ENCODE peak calls at places on chromosomes 1 and 21, in four cellular contexts. Z, L, O and Q are unnamed samples.
A peak's percentile ranks its signal among the peaks of the same experiment; 100 is the strongest.

GRCh38 chr1:198179556-198179981 is 22.8 kb downstream of the NEK7 start:
- DNase-seq in Z (no peak), L (no peak), O (no peak), Q (no peak)

GRCh38 chr1:221439008-221439733 is 302.7 kb downstream of the DUSP10 start:
- DNase-seq in Z (no peak), L (no peak), O (peak; percentile 9), Q (no peak)

GRCh38 chr1:181413836-181414235 is 69.5 kb upstream of the CACNA1E start:
- DNase-seq in Z (no peak), L (no peak), O (no peak), Q (no peak)

GRCh38 chr1:148353461-148354283 is 129.4 kb downstream of the PPIAL4G start:
- DNase-seq in Z (no peak), L (no peak), O (peak; percentile 67), Q (no peak)

GRCh38 chr21:32371913-32372314 is 20.9 kb downstream of the URB1 start:
- DNase-seq in Z (no peak), L (peak; percentile 36), O (no peak), Q (no peak)

GRCh38 chr1:158732524-158732923 is 12.0 kb upstream of the OR6K3 start:
- DNase-seq in Z (no peak), L (no peak), O (no peak), Q (no peak)

GRCh38 chr1:214551436-214552173 is at the start of gene PTPN14:
- DNase-seq in Z (peak; percentile 93), L (peak; percentile 90), O (peak; percentile 98), Q (peak; percentile 90)

GRCh38 chr1:119510046-119510445 is 3.0 kb downstream of the HSD3B1 start:
- DNase-seq in Z (no peak), L (no peak), O (no peak), Q (no peak)

GRCh38 chr1:99963041-99963795 is 6.6 kb upstream of the SLC35A3 start:
- DNase-seq in Z (no peak), L (no peak), O (no peak), Q (no peak)

GRCh38 chr1:231603598-231604275 is 22.9 kb upstream of the DISC1 start:
- DNase-seq in Z (no peak), L (peak; percentile 29), O (peak; percentile 71), Q (no peak)

GRCh38 chr21:27700974-27701614 is 734.2 kb upstream of the ADAMTS5 start:
- DNase-seq in Z (peak; percentile 88), L (peak; percentile 86), O (peak; percentile 87), Q (peak; percentile 83)

GRCh38 chr1:218304281-218305039 is 19.4 kb downstream of the RRP15 start:
- DNase-seq in Z (no peak), L (no peak), O (peak; percentile 32), Q (peak; percentile 69)

GRCh38 chr1:116763787-116764465 is 9.7 kb downstream of the CD2 start:
- DNase-seq in Z (no peak), L (peak; percentile 37), O (peak; percentile 53), Q (no peak)

GRCh38 chr1:48285525-48285924 is 63.0 kb downstream of the SLC5A9 start:
- DNase-seq in Z (no peak), L (no peak), O (no peak), Q (no peak)

GRCh38 chr1:201123866-201124265 is 3.1 kb downstream of the ASCL5 start:
- DNase-seq in Z (no peak), L (no peak), O (no peak), Q (no peak)

GRCh38 chr21:46038871-46039397 is 57.4 kb downstream of the COL6A1 start:
- DNase-seq in Z (peak; percentile 77), L (no peak), O (no peak), Q (peak; percentile 87)

GRCh38 chr1:44315521-44315920 is 39.5 kb downstream of the ERI3 start:
- DNase-seq in Z (no peak), L (no peak), O (peak; percentile 61), Q (no peak)

GRCh38 chr1:119083479-119083878 is 57.0 kb downstream of the WARS2 start:
- DNase-seq in Z (no peak), L (no peak), O (no peak), Q (no peak)

GRCh38 chr1:77540501-77541161 is 141.8 kb downstream of the ZZZ3 start:
- DNase-seq in Z (no peak), L (no peak), O (no peak), Q (no peak)

GRCh38 chr1:80164150-80164549 is 1157.6 kb upstream of the ADGRL4 start:
- DNase-seq in Z (no peak), L (no peak), O (no peak), Q (no peak)

GRCh38 chr1:54800899-54801759 is at the start of gene TTC22:
- DNase-seq in Z (peak; percentile 63), L (peak; percentile 83), O (peak; percentile 39), Q (peak; percentile 65)

GRCh38 chr1:225596152-225596551 is 56.8 kb downstream of the ENAH start:
- DNase-seq in Z (no peak), L (no peak), O (no peak), Q (no peak)

GRCh38 chr1:4665456-4665855 is 11.0 kb downstream of the AJAP1 start:
- DNase-seq in Z (no peak), L (no peak), O (no peak), Q (no peak)

GRCh38 chr1:41751804-41752513 is 166.8 kb downstream of the HIVEP3 start:
- DNase-seq in Z (no peak), L (no peak), O (no peak), Q (no peak)

DNA sequence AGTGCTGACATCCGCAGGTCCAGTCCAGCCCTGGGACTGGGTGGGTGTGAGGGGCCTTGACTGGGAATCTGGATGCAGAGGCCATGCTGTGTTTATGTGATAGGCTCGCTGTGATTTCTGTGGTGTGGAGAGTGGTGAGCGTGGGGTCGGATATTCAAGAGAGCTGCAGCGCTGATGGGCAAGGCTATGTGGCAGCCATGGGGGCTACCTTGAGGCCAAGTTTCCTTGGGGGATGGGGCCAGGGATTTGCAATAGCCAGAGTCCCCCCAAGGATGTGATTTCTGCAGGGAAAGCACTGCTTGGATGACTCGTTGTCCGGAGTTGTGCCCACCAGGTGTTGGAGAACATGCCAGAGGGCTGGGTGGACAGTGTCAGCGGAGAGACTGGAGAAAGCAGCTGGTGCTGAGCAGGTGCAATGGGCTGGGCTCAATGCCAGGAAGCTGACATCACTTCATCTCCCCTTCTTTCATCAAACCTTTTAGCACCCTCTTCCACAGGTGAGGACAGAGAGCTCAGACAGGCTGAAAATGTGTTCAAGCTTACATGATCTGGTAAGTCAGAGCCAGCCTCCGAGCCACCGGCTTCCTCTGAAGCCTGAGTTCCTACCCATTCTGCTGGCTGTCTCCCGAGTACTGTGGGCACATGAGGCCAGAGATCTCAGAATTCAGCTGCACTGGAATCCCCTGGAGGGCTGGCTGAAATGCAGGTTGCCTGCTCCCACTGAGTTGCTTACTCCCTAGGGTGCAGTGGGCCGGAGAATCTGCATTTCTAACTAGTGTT is 132.9 kb downstream of the RHOU start:
- DNase-seq in Z (no peak), L (peak; percentile 47), O (no peak), Q (no peak)
- H3K27ac ChIP-seq in Z (no peak overlapping the region), L (no peak overlapping the region), O (no peak overlapping the region), Q (no peak overlapping the region)

GRCh38 chr1:228075801-228076271 is 6.7 kb upstream of the ARF1 start:
- DNase-seq in Z (peak; percentile 39), L (peak; percentile 20), O (no peak), Q (no peak)

GRCh38 chr1:228072658-228073043 is 9.9 kb upstream of the ARF1 start:
- DNase-seq in Z (no peak), L (peak; percentile 22), O (no peak), Q (no peak)

GRCh38 chr1:228073061-228073869 is 9.2 kb upstream of the ARF1 start:
- DNase-seq in Z (no peak), L (peak; percentile 24), O (no peak), Q (no peak)

GRCh38 chr1:228074954-228075730 is 7.4 kb upstream of the ARF1 start:
- DNase-seq in Z (peak; percentile 59), L (peak; percentile 24), O (no peak), Q (peak; percentile 15)

DNA sequence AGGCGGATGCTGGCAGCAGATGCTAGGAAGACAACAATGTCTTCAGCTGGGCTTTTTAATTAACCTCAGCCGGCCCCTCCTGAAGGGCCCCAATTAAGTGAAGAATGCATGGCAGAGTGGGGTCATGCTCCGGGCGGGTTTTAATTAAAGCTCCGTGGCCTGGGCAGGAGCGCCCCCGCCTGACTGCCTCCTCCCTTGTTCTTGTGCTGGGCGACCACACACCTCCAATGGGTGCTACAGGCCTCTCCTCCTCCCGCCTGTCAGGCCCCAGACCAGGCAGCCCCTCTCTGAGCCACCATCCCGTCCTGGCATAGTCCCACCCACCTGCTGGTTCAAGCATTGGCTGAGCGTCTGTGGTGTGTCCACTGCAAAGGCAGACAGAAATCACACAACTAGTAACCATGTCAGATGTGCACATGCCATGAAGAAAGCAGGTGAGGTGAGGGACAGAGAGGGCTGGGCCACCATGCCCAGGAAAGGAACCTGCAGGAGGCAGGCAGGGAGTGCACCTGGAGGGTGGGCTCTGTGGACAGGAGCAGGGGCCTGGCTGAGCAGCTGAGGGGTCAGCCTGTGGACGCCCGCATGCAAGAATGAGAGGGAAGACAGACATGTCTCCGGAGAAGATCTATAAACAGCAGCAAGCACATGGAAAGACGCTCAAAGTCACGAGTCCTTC is 8.5 kb upstream of the ARF1 start:
- DNase-seq in Z (no peak), L (peak; percentile 31), O (peak; percentile 79), Q (no peak)
- H3K27me3 ChIP-seq in Z (no peaks in the 10 kb centered on the region), L (no peaks in the 10 kb centered on the region), O (peaks cover 76% of the 10 kb centered on the region), Q (no peaks in the 10 kb centered on the region)

DNA sequence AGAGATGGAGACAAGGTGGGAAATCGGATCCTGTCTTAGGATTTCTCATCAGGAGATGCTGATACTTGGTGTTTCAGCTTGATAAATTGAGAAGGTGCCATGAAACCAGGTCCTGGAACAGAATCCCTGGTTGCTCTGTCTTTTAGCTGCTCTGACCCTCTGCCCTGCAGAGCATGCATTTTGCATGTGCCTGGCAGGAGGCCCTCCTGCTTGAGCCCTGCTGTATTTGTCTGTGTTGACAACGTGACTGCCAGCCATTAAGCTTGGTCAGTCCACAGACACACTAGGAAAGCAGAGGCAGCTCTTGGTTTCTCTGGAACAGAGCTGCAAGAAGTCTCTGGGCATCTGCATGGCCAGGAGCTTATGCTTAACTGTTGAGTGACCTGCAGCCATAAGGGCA is 2.5 kb downstream of the SLC25A44 start:
- DNase-seq in Z (no peak), L (no peak), O (no peak), Q (no peak)
- H3K27ac ChIP-seq in Z (no peak overlapping the region), L (no peak overlapping the region), O (no peak overlapping the region), Q (peak overlapping the region; percentile 5)

GRCh38 chr1:20495661-20496060 is 9.7 kb upstream of the CAMK2N1 start:
- DNase-seq in Z (no peak), L (no peak), O (no peak), Q (no peak)
- H3K27me3 ChIP-seq in Z (no peaks in the 10 kb centered on the region), L (no peaks in the 10 kb centered on the region), O (peaks cover 10% of the 10 kb centered on the region), Q (no peaks in the 10 kb centered on the region)

GRCh38 chr1:24257373-24257772 is 61.8 kb upstream of the GRHL3 start:
- DNase-seq in Z (no peak), L (no peak), O (no peak), Q (no peak)
- H3K27ac ChIP-seq in Z (no peak overlapping the region), L (no peak overlapping the region), O (no peak overlapping the region), Q (no peak overlapping the region)